ENCODE peak calls at places on chromosomes 16 and 17, in four cellular contexts. One of them, this sample, is unnamed.

GRCh38 chr16:67825119-67825518 is 17.0 kb upstream of the THAP11 start:
- DNase-seq in effector memory CD4-positive, alpha-beta T cell: no peak
- DNase-seq in colonic mucosa: no peak
- DNase-seq in PC-3: no peak
- DNase-seq in this sample: no peak

GRCh38 chr17:18858567-18859245 is 775 bp downstream of the PRPSAP2 start:
- DNase-seq in effector memory CD4-positive, alpha-beta T cell: no peak
- DNase-seq in colonic mucosa: no peak
- DNase-seq in PC-3: peak; percentile 32
- DNase-seq in this sample: no peak

GRCh38 chr16:71205482-71206131 is 24.9 kb downstream of the HYDIN start:
- DNase-seq in effector memory CD4-positive, alpha-beta T cell: no peak
- DNase-seq in colonic mucosa: no peak
- DNase-seq in PC-3: no peak
- DNase-seq in this sample: no peak

GRCh38 chr17:1399366-1399678 is 700 bp downstream of the YWHAE start:
- DNase-seq in effector memory CD4-positive, alpha-beta T cell: no peak
- DNase-seq in colonic mucosa: no peak
- DNase-seq in PC-3: no peak
- DNase-seq in this sample: no peak

GRCh38 chr17:1495265-1495664 is 2.8 kb upstream of the MYO1C start:
- DNase-seq in effector memory CD4-positive, alpha-beta T cell: no peak
- DNase-seq in colonic mucosa: no peak
- DNase-seq in PC-3: no peak
- DNase-seq in this sample: no peak

GRCh38 chr16:57871457-57871856 is 69.2 kb upstream of the KIFC3 start:
- DNase-seq in effector memory CD4-positive, alpha-beta T cell: no peak
- DNase-seq in colonic mucosa: no peak
- DNase-seq in PC-3: peak; percentile 77
- DNase-seq in this sample: no peak

GRCh38 chr16:49513040-49513439 is 139.4 kb downstream of the C16orf78 start:
- DNase-seq in effector memory CD4-positive, alpha-beta T cell: no peak
- DNase-seq in colonic mucosa: no peak
- DNase-seq in PC-3: no peak
- DNase-seq in this sample: peak; percentile 3

GRCh38 chr17:36946726-36947091 is 2.0 kb upstream of the AATF start:
- DNase-seq in effector memory CD4-positive, alpha-beta T cell: no peak
- DNase-seq in colonic mucosa: no peak
- DNase-seq in PC-3: no peak
- DNase-seq in this sample: no peak

GRCh38 chr17:67431210-67432015 is 54.3 kb downstream of the PITPNC1 start:
- DNase-seq in effector memory CD4-positive, alpha-beta T cell: no peak
- DNase-seq in colonic mucosa: no peak
- DNase-seq in PC-3: peak; percentile 79
- DNase-seq in this sample: peak; percentile 31

GRCh38 chr17:10754861-10755591 is 25.2 kb upstream of the TMEM220 start:
- DNase-seq in effector memory CD4-positive, alpha-beta T cell: no peak
- DNase-seq in colonic mucosa: no peak
- DNase-seq in PC-3: no peak
- DNase-seq in this sample: no peak

GRCh38 chr17:4968916-4969550 is 1.4 kb upstream of the SPAG7 start:
- DNase-seq in effector memory CD4-positive, alpha-beta T cell: no peak
- DNase-seq in colonic mucosa: no peak
- DNase-seq in PC-3: peak; percentile 31
- DNase-seq in this sample: no peak

GRCh38 chr16:3058173-3059030 is 7.0 kb upstream of the IL32 start:
- DNase-seq in effector memory CD4-positive, alpha-beta T cell: no peak
- DNase-seq in colonic mucosa: peak; percentile 78
- DNase-seq in PC-3: peak; percentile 29
- DNase-seq in this sample: no peak

GRCh38 chr17:21098934-21099687 is 27.7 kb upstream of the DHRS7B start:
- DNase-seq in effector memory CD4-positive, alpha-beta T cell: peak; percentile 9
- DNase-seq in colonic mucosa: peak; percentile 83
- DNase-seq in PC-3: peak; percentile 95
- DNase-seq in this sample: peak; percentile 40

GRCh38 chr16:23504076-23504452 is 6.2 kb downstream of the GGA2 start:
- DNase-seq in effector memory CD4-positive, alpha-beta T cell: no peak
- DNase-seq in colonic mucosa: no peak
- DNase-seq in PC-3: peak; percentile 2
- DNase-seq in this sample: no peak

GRCh38 chr17:48537316-48537715 is 6.5 kb upstream of the HOXB1 start:
- DNase-seq in effector memory CD4-positive, alpha-beta T cell: no peak
- DNase-seq in colonic mucosa: no peak
- DNase-seq in PC-3: no peak
- DNase-seq in this sample: no peak

GRCh38 chr17:42845918-42846593 is 1.7 kb downstream of the AOC2 start:
- DNase-seq in effector memory CD4-positive, alpha-beta T cell: no peak
- DNase-seq in colonic mucosa: no peak
- DNase-seq in PC-3: peak; percentile 46
- DNase-seq in this sample: no peak

GRCh38 chr16:85799497-85800320 is at the start of the genes COX4I1 and EMC8:
- DNase-seq in effector memory CD4-positive, alpha-beta T cell: peak; percentile 83
- DNase-seq in colonic mucosa: peak; percentile 97
- DNase-seq in PC-3: peak; percentile 86
- DNase-seq in this sample: peak; percentile 95

GRCh38 chr17:40247926-40248495 is 28.9 kb downstream of the WIPF2 start:
- DNase-seq in effector memory CD4-positive, alpha-beta T cell: no peak
- DNase-seq in colonic mucosa: no peak
- DNase-seq in PC-3: no peak
- DNase-seq in this sample: no peak

GRCh38 chr17:17757391-17757791 is 76.1 kb downstream of the RAI1 start:
- DNase-seq in effector memory CD4-positive, alpha-beta T cell: no peak
- DNase-seq in colonic mucosa: no peak
- DNase-seq in PC-3: no peak
- DNase-seq in this sample: peak; percentile 80

GRCh38 chr16:371729-372521 is 1.6 kb upstream of the MRPL28 start:
- DNase-seq in effector memory CD4-positive, alpha-beta T cell: no peak
- DNase-seq in colonic mucosa: no peak
- DNase-seq in PC-3: no peak
- DNase-seq in this sample: no peak

GRCh38 chr17:10073026-10073425 is 125.4 kb downstream of the GAS7 start:
- DNase-seq in effector memory CD4-positive, alpha-beta T cell: no peak
- DNase-seq in colonic mucosa: no peak
- DNase-seq in PC-3: no peak
- DNase-seq in this sample: no peak

GRCh38 chr17:1031711-1032110 is 34.8 kb downstream of the TIMM22 start:
- DNase-seq in effector memory CD4-positive, alpha-beta T cell: no peak
- DNase-seq in colonic mucosa: peak; percentile 42
- DNase-seq in PC-3: no peak
- DNase-seq in this sample: no peak

GRCh38 chr17:81118308-81119221 is 46.7 kb upstream of the PVALEF start:
- DNase-seq in effector memory CD4-positive, alpha-beta T cell: no peak
- DNase-seq in colonic mucosa: no peak
- DNase-seq in PC-3: no peak
- DNase-seq in this sample: no peak

GRCh38 chr16:85935957-85936760 is 37.2 kb downstream of the IRF8 start:
- DNase-seq in effector memory CD4-positive, alpha-beta T cell: peak; percentile 55
- DNase-seq in colonic mucosa: no peak
- DNase-seq in PC-3: no peak
- DNase-seq in this sample: peak; percentile 17

GRCh38 chr17:47801176-47801765 is 20.3 kb downstream of the OSBPL7 start:
- DNase-seq in effector memory CD4-positive, alpha-beta T cell: no peak
- DNase-seq in colonic mucosa: no peak
- DNase-seq in PC-3: no peak
- DNase-seq in this sample: no peak

GRCh38 chr16:26569793-26570192 is 496.9 kb upstream of the C16orf82 start:
- DNase-seq in effector memory CD4-positive, alpha-beta T cell: no peak
- DNase-seq in colonic mucosa: no peak
- DNase-seq in PC-3: peak; percentile 2
- DNase-seq in this sample: peak; percentile 41

GRCh38 chr17:80565347-80566053 is 20.9 kb downstream of the RPTOR start:
- DNase-seq in effector memory CD4-positive, alpha-beta T cell: no peak
- DNase-seq in colonic mucosa: no peak
- DNase-seq in PC-3: no peak
- DNase-seq in this sample: no peak

GRCh38 chr16:46929378-46930332 is 43.8 kb downstream of the DNAJA2 start:
- DNase-seq in effector memory CD4-positive, alpha-beta T cell: peak; percentile 27
- DNase-seq in colonic mucosa: peak; percentile 75
- DNase-seq in PC-3: peak; percentile 64
- DNase-seq in this sample: peak; percentile 47

GRCh38 chr16:59633996-59634579 is 900.0 kb upstream of the GOT2 start:
- DNase-seq in effector memory CD4-positive, alpha-beta T cell: no peak
- DNase-seq in colonic mucosa: no peak
- DNase-seq in PC-3: peak; percentile 23
- DNase-seq in this sample: no peak
- H3K27ac ChIP-seq in effector memory CD4-positive, alpha-beta T cell: no peak overlapping the region
- H3K27ac ChIP-seq in colonic mucosa: no peak overlapping the region
- H3K27ac ChIP-seq in PC-3: no peak overlapping the region
- H3K27ac ChIP-seq in this sample: no peak overlapping the region

GRCh38 chr17:13631541-13631940 is 29.8 kb upstream of the HS3ST3A1 start:
- DNase-seq in effector memory CD4-positive, alpha-beta T cell: no peak
- DNase-seq in colonic mucosa: no peak
- DNase-seq in PC-3: peak; percentile 50
- DNase-seq in this sample: no peak
- H3K27me3 ChIP-seq in effector memory CD4-positive, alpha-beta T cell: no peaks in the 10 kb centered on the region
- H3K27me3 ChIP-seq in colonic mucosa: no peaks in the 10 kb centered on the region
- H3K27me3 ChIP-seq in PC-3: no peaks in the 10 kb centered on the region
- H3K27me3 ChIP-seq in this sample: peaks cover 3% of the 10 kb centered on the region

GRCh38 chr17:28871056-28871579 is 16.3 kb downstream of the ERAL1 start:
- DNase-seq in effector memory CD4-positive, alpha-beta T cell: no peak
- DNase-seq in colonic mucosa: no peak
- DNase-seq in PC-3: no peak
- DNase-seq in this sample: peak; percentile 90
- H3K27ac ChIP-seq in effector memory CD4-positive, alpha-beta T cell: peak overlapping the region; percentile 30
- H3K27ac ChIP-seq in colonic mucosa: no peak overlapping the region
- H3K27ac ChIP-seq in PC-3: no peak overlapping the region
- H3K27ac ChIP-seq in this sample: peak overlapping the region; percentile 60

GRCh38 chr17:65856865-65857264 is 295.4 kb upstream of the AXIN2 start:
- DNase-seq in effector memory CD4-positive, alpha-beta T cell: no peak
- DNase-seq in colonic mucosa: no peak
- DNase-seq in PC-3: peak; percentile 98
- DNase-seq in this sample: no peak
- H3K27me3 ChIP-seq in effector memory CD4-positive, alpha-beta T cell: no peaks in the 10 kb centered on the region
- H3K27me3 ChIP-seq in colonic mucosa: no peaks in the 10 kb centered on the region
- H3K27me3 ChIP-seq in PC-3: no peaks in the 10 kb centered on the region
- H3K27me3 ChIP-seq in this sample: no peaks in the 10 kb centered on the region

This sample was measured in CD4-positive, CD25-positive, alpha-beta regulatory T cell.